ENCODE peak calls at places on chromosomes 2 and 18, in four cellular contexts. One of them, this sample, is unnamed.

GRCh38 chr2:196168181-196168580 is 3.2 kb downstream of the STK17B start:
- DNase-seq in pancreas: no peak
- DNase-seq in colonic mucosa: no peak
- DNase-seq in right atrium auricular region: no peak
- DNase-seq in this sample: no peak

GRCh38 chr2:172930871-172931255 is 144.8 kb upstream of the MAP3K20 start:
- DNase-seq in pancreas: no peak
- DNase-seq in colonic mucosa: no peak
- DNase-seq in right atrium auricular region: no peak
- DNase-seq in this sample: no peak

GRCh38 chr2:12861344-12861942 is 144.7 kb downstream of the TRIB2 start:
- DNase-seq in pancreas: no peak
- DNase-seq in colonic mucosa: no peak
- DNase-seq in right atrium auricular region: no peak
- DNase-seq in this sample: no peak

GRCh38 chr2:105308785-105309540 is 20.6 kb downstream of the TGFBRAP1 start:
- DNase-seq in pancreas: no peak
- DNase-seq in colonic mucosa: no peak
- DNase-seq in right atrium auricular region: no peak
- DNase-seq in this sample: no peak

GRCh38 chr2:37631292-37631691 is 40.1 kb downstream of the CDC42EP3 start:
- DNase-seq in pancreas: no peak
- DNase-seq in colonic mucosa: no peak
- DNase-seq in right atrium auricular region: no peak
- DNase-seq in this sample: no peak

GRCh38 chr18:66497351-66497750 is 106.5 kb downstream of the CDH19 start:
- DNase-seq in pancreas: no peak
- DNase-seq in colonic mucosa: no peak
- DNase-seq in right atrium auricular region: no peak
- DNase-seq in this sample: no peak

GRCh38 chr18:57073516-57074187 is 73.2 kb upstream of the BOD1L2 start:
- DNase-seq in pancreas: no peak
- DNase-seq in colonic mucosa: no peak
- DNase-seq in right atrium auricular region: no peak
- DNase-seq in this sample: no peak

GRCh38 chr2:107336536-107336935 is 450.6 kb upstream of the ST6GAL2 start:
- DNase-seq in pancreas: no peak
- DNase-seq in colonic mucosa: no peak
- DNase-seq in right atrium auricular region: no peak
- DNase-seq in this sample: no peak

GRCh38 chr2:197293252-197294007 is 17.1 kb downstream of the ANKRD44 start:
- DNase-seq in pancreas: no peak
- DNase-seq in colonic mucosa: no peak
- DNase-seq in right atrium auricular region: no peak
- DNase-seq in this sample: no peak

GRCh38 chr2:7572460-7572859 is 655.2 kb downstream of the RNF144A start:
- DNase-seq in pancreas: no peak
- DNase-seq in colonic mucosa: no peak
- DNase-seq in right atrium auricular region: no peak
- DNase-seq in this sample: no peak

GRCh38 chr2:3612639-3613523 is 18.0 kb downstream of the COLEC11 start:
- DNase-seq in pancreas: no peak
- DNase-seq in colonic mucosa: peak; percentile 11
- DNase-seq in right atrium auricular region: no peak
- DNase-seq in this sample: no peak

GRCh38 chr2:9982248-9982647 is 30.8 kb downstream of the GRHL1 start:
- DNase-seq in pancreas: no peak
- DNase-seq in colonic mucosa: no peak
- DNase-seq in right atrium auricular region: no peak
- DNase-seq in this sample: no peak

GRCh38 chr2:52934354-52934898 is 833.2 kb upstream of the CHAC2 start:
- DNase-seq in pancreas: peak; percentile 53
- DNase-seq in colonic mucosa: no peak
- DNase-seq in right atrium auricular region: no peak
- DNase-seq in this sample: no peak

GRCh38 chr18:4157339-4157738 is 297.8 kb downstream of the DLGAP1 start:
- DNase-seq in pancreas: no peak
- DNase-seq in colonic mucosa: no peak
- DNase-seq in right atrium auricular region: no peak
- DNase-seq in this sample: no peak

GRCh38 chr2:41579811-41580210 is 468.0 kb upstream of the PKDCC start:
- DNase-seq in pancreas: no peak
- DNase-seq in colonic mucosa: no peak
- DNase-seq in right atrium auricular region: no peak
- DNase-seq in this sample: no peak

GRCh38 chr2:60891175-60891574 is 9.8 kb downstream of the REL start:
- DNase-seq in pancreas: no peak
- DNase-seq in colonic mucosa: no peak
- DNase-seq in right atrium auricular region: no peak
- DNase-seq in this sample: no peak

GRCh38 chr2:26474261-26474785 is 3.6 kb downstream of the OTOF start:
- DNase-seq in pancreas: no peak
- DNase-seq in colonic mucosa: no peak
- DNase-seq in right atrium auricular region: no peak
- DNase-seq in this sample: no peak

GRCh38 chr2:45264227-45265225 is 255.3 kb upstream of the SIX2 start:
- DNase-seq in pancreas: no peak
- DNase-seq in colonic mucosa: no peak
- DNase-seq in right atrium auricular region: no peak
- DNase-seq in this sample: no peak

GRCh38 chr2:179758636-179759035 is 102.8 kb downstream of the ZNF385B start:
- DNase-seq in pancreas: no peak
- DNase-seq in colonic mucosa: no peak
- DNase-seq in right atrium auricular region: no peak
- DNase-seq in this sample: no peak

GRCh38 chr18:28132084-28132483 is 44.8 kb downstream of the CDH2 start:
- DNase-seq in pancreas: no peak
- DNase-seq in colonic mucosa: no peak
- DNase-seq in right atrium auricular region: no peak
- DNase-seq in this sample: no peak

GRCh38 chr2:146576301-146576700 is 1268.5 kb upstream of the ACVR2A start:
- DNase-seq in pancreas: no peak
- DNase-seq in colonic mucosa: no peak
- DNase-seq in right atrium auricular region: no peak
- DNase-seq in this sample: no peak

GRCh38 chr2:60544980-60545560 is 8.4 kb downstream of the BCL11A start:
- DNase-seq in pancreas: no peak
- DNase-seq in colonic mucosa: no peak
- DNase-seq in right atrium auricular region: no peak
- DNase-seq in this sample: no peak

GRCh38 chr2:23760746-23761145 is 166.2 kb downstream of the ATAD2B start:
- DNase-seq in pancreas: no peak
- DNase-seq in colonic mucosa: no peak
- DNase-seq in right atrium auricular region: no peak
- DNase-seq in this sample: no peak

GRCh38 chr2:10344105-10345066 is 41.7 kb downstream of the HPCAL1 start:
- DNase-seq in pancreas: no peak
- DNase-seq in colonic mucosa: no peak
- DNase-seq in right atrium auricular region: no peak
- DNase-seq in this sample: no peak

GRCh38 chr18:49994410-49994809 is 181.1 kb upstream of the ACAA2 start:
- DNase-seq in pancreas: peak; percentile 70
- DNase-seq in colonic mucosa: no peak
- DNase-seq in right atrium auricular region: no peak
- DNase-seq in this sample: no peak

GRCh38 chr2:54313147-54313546 is 57.1 kb upstream of the TSPYL6 start:
- DNase-seq in pancreas: no peak
- DNase-seq in colonic mucosa: no peak
- DNase-seq in right atrium auricular region: no peak
- DNase-seq in this sample: no peak
- TF ChIP-seq CTCF in pancreas: no peak
- TF ChIP-seq CTCF in colonic mucosa: no peak
- TF ChIP-seq CTCF in right atrium auricular region: no peak
- TF ChIP-seq CTCF in this sample: no peak

GRCh38 chr2:14944562-14945346 is 312.2 kb downstream of the LRATD1 start:
- DNase-seq in pancreas: peak; percentile 37
- DNase-seq in colonic mucosa: no peak
- DNase-seq in right atrium auricular region: no peak
- DNase-seq in this sample: no peak
- H3K4me3 ChIP-seq in pancreas: no peak overlapping the region
- H3K4me3 ChIP-seq in colonic mucosa: no peak overlapping the region
- H3K4me3 ChIP-seq in right atrium auricular region: no peak overlapping the region
- H3K4me3 ChIP-seq in this sample: no peak overlapping the region

GRCh38 chr18:13216732-13217465 is 1.7 kb upstream of the LDLRAD4 start:
- DNase-seq in pancreas: no peak
- DNase-seq in colonic mucosa: peak; percentile 44
- DNase-seq in right atrium auricular region: no peak
- DNase-seq in this sample: no peak
- TF ChIP-seq CTCF in pancreas: no peak
- TF ChIP-seq CTCF in colonic mucosa: no peak
- TF ChIP-seq CTCF in right atrium auricular region: peak; percentile 52
- TF ChIP-seq CTCF in this sample: no peak

DNA sequence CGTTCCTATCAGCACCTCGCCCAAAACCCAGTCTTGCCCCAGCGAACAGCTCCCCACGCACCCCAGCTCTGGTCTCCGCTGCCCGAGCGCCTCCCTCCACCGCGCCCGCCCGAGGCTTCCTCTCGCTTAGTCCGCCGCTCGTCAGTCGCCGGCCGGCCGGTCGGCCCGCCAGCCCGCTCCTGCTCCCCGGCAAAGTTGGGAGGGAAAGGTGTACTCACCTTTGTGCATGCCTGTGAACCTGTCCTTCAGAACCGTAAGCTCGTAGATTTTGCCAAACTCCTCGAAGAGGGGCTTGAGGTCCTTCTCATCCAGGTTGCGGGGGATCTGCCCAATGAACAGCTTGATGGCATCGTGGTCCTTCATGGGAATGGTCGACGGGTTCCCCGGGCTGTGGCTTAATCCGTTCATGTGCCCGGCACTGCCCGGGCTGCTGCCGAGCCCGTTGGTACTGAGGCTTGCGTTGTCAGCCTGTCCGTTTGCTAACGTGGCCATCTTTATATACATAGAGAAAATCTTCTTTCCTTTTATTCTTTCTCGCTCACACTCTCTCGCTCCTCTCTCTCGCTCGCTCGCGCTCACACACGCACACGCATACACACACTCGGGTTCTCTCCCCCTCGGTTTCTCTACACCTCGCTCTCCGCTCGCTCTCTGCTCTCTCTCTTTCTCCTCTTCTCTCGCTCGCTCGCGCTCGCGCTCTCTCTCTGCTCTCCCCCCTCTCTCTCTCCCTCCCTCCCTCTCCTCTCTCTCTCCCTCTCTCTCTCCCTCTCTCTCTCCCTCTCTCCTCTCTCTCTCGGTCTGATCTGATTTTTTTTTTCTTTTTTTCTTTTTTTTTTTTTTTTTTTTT is at the start of gene CELF4:
- DNase-seq in pancreas: no peak
- DNase-seq in colonic mucosa: no peak
- DNase-seq in right atrium auricular region: no peak
- DNase-seq in this sample: no peak
- H3K4me3 ChIP-seq in pancreas: peak within 1 kb of the TSS; percentile 54
- H3K4me3 ChIP-seq in colonic mucosa: peak within 1 kb of the TSS; percentile 24
- H3K4me3 ChIP-seq in right atrium auricular region: peak within 1 kb of the TSS; percentile 58
- H3K4me3 ChIP-seq in this sample: peak within 1 kb of the TSS; percentile 54

DNA sequence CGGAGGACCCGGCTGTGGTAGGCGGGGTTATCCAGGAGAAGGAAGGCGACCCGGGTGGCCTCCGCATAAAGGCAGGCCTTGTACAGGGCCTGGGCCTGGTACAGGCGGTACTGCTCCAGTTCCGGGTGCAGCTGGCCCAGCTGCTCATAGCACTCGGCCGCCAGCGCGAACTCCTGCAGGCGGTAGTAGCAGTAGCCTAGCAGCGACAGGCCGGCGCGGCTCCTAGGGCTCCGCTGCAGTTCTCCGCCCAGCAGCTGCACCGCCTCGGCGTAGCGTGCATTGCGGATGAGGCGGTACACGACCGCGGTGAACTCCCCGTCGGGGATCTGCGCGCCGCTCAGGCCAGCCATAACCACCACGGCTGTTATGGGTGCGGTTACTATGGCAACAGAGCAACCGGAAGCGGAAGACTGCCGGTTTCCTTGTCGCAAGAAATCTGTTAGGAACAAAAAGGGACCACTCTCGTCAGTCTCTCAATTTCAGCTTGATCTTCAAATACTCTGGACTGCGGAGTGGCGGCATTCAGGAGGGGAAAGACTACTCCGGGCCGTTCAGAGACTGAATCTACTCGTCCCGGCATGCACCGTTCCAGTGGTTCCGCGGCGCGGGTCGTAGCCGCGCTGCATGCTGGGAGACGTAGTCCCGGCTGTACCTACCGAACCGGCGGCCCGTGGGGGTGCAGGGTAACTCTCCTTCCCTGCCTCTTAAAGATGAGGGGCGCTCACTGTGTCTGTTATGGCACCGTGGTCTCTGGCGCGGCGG is 160.0 kb downstream of the AGPS start:
- DNase-seq in pancreas: peak; percentile 85
- DNase-seq in colonic mucosa: peak; percentile 90
- DNase-seq in right atrium auricular region: peak; percentile 82
- DNase-seq in this sample: peak; percentile 84
- TF ChIP-seq CTCF in pancreas: no peak
- TF ChIP-seq CTCF in colonic mucosa: no peak
- TF ChIP-seq CTCF in right atrium auricular region: no peak
- TF ChIP-seq CTCF in this sample: no peak

DNA sequence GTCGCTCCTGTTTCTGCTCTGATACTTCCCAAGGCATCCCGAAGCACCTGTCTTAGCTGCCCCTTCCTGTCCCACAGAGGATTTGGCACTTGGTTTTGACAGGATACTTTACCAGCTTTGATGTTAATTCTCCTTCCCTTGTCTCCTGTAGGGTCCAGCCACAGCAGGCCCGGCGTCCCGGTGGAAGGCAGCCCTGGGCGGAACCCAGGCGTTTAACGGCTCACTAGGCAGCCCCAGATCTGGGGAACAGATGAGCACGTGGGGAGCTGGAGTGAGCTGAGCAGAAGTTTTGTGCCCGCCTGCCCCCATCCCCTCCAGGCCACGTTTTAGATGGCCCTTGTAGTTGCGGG is 11.4 kb downstream of the ANKRD23 start:
- DNase-seq in pancreas: no peak
- DNase-seq in colonic mucosa: no peak
- DNase-seq in right atrium auricular region: no peak
- DNase-seq in this sample: no peak
- H3K4me3 ChIP-seq in pancreas: no peak overlapping the region
- H3K4me3 ChIP-seq in colonic mucosa: no peak overlapping the region
- H3K4me3 ChIP-seq in right atrium auricular region: no peak overlapping the region
- H3K4me3 ChIP-seq in this sample: no peak overlapping the region

DNA sequence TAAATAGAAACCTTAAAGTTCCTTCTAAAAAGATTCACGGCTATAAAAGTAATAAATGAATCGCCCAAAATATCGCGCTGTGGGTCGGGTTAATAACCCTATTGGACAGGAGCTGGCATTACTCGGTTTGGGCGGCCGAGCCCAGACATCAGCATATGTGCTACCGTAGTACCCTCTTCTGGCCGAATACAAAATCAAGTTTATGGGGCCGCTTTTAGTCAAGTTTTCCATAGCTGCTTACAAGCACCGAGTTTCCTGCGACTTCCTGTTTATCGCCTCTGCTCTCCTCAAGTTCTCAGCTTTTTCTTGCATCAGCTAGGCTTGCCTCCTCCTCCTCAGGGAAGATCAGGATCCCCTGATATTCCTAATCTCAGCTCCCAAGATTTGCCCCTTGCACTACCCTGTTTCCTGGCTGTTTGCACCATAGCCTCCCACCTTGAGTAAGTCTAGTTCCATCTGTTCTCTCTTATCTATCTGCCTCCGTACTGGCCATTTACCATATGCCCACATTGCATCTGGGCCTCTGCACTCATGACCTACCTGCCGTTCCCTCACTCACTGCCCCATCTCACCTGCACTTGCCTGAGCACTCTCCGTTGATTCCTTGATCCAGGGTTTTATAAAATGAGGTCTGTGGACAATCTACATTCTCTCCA is 56.1 kb downstream of the SLC35F5 start:
- DNase-seq in pancreas: no peak
- DNase-seq in colonic mucosa: no peak
- DNase-seq in right atrium auricular region: no peak
- DNase-seq in this sample: no peak
- TF ChIP-seq CTCF in pancreas: no peak
- TF ChIP-seq CTCF in colonic mucosa: peak; percentile 20
- TF ChIP-seq CTCF in right atrium auricular region: peak; percentile 56
- TF ChIP-seq CTCF in this sample: no peak